ENCODE peak calls at places on chromosomes 3 and 15, in ten cellular contexts. One of them, this sample, is unnamed.

GRCh38 chr15:60751985-60752952 is 273.3 kb upstream of the ICE2 start:
- DNase-seq in tibial artery: peak; percentile 58
- DNase-seq in breast epithelium: peak; percentile 22
- DNase-seq in left lung: no peak
- DNase-seq in left ventricle myocardium inferior: peak; percentile 47
- DNase-seq in right lobe of liver: peak; percentile 87
- DNase-seq in suprapubic skin: no peak
- DNase-seq in H1: no peak
- DNase-seq in A549: no peak
- DNase-seq in endodermal cell: no peak
- DNase-seq in this sample: peak; percentile 90

GRCh38 chr3:20125912-20126311 is 60.1 kb downstream of the SGO1 start:
- DNase-seq in endodermal cell: no peak
- DNase-seq in suprapubic skin: no peak
- DNase-seq in breast epithelium: no peak
- DNase-seq in right lobe of liver: no peak
- DNase-seq in A549: no peak
- DNase-seq in H1: no peak
- DNase-seq in left lung: no peak
- DNase-seq in left ventricle myocardium inferior: no peak
- DNase-seq in tibial artery: peak; percentile 22
- DNase-seq in this sample: no peak

GRCh38 chr3:32544894-32545293 is 25.8 kb downstream of the DYNC1LI1 start:
- DNase-seq in A549: no peak
- DNase-seq in left ventricle myocardium inferior: no peak
- DNase-seq in right lobe of liver: no peak
- DNase-seq in H1: no peak
- DNase-seq in suprapubic skin: no peak
- DNase-seq in tibial artery: no peak
- DNase-seq in breast epithelium: no peak
- DNase-seq in left lung: no peak
- DNase-seq in endodermal cell: no peak
- DNase-seq in this sample: peak; percentile 26

GRCh38 chr3:5002871-5003247 is 23.6 kb downstream of the BHLHE40 start:
- DNase-seq in breast epithelium: no peak
- DNase-seq in left ventricle myocardium inferior: no peak
- DNase-seq in H1: no peak
- DNase-seq in endodermal cell: no peak
- DNase-seq in A549: no peak
- DNase-seq in suprapubic skin: no peak
- DNase-seq in tibial artery: no peak
- DNase-seq in left lung: no peak
- DNase-seq in right lobe of liver: no peak
- DNase-seq in this sample: no peak

GRCh38 chr3:15755780-15756179 is 42.0 kb downstream of the ANKRD28 start:
- DNase-seq in A549: no peak
- DNase-seq in right lobe of liver: no peak
- DNase-seq in tibial artery: no peak
- DNase-seq in left lung: no peak
- DNase-seq in breast epithelium: no peak
- DNase-seq in suprapubic skin: no peak
- DNase-seq in left ventricle myocardium inferior: no peak
- DNase-seq in endodermal cell: no peak
- DNase-seq in H1: no peak
- DNase-seq in this sample: no peak

GRCh38 chr15:47801522-47801921 is 84.2 kb downstream of the SEMA6D start:
- DNase-seq in tibial artery: no peak
- DNase-seq in left ventricle myocardium inferior: no peak
- DNase-seq in H1: no peak
- DNase-seq in suprapubic skin: peak; percentile 61
- DNase-seq in A549: no peak
- DNase-seq in breast epithelium: peak; percentile 67
- DNase-seq in left lung: no peak
- DNase-seq in right lobe of liver: no peak
- DNase-seq in endodermal cell: no peak
- DNase-seq in this sample: no peak

GRCh38 chr3:141379250-141379872 is 11.1 kb downstream of the ZBTB38 start:
- DNase-seq in right lobe of liver: no peak
- DNase-seq in A549: no peak
- DNase-seq in left lung: no peak
- DNase-seq in tibial artery: no peak
- DNase-seq in left ventricle myocardium inferior: no peak
- DNase-seq in H1: no peak
- DNase-seq in breast epithelium: no peak
- DNase-seq in endodermal cell: no peak
- DNase-seq in suprapubic skin: no peak
- DNase-seq in this sample: no peak

GRCh38 chr15:70870066-70870465 is 16.1 kb upstream of the LARP6 start:
- DNase-seq in endodermal cell: no peak
- DNase-seq in right lobe of liver: no peak
- DNase-seq in breast epithelium: no peak
- DNase-seq in left ventricle myocardium inferior: no peak
- DNase-seq in left lung: no peak
- DNase-seq in tibial artery: no peak
- DNase-seq in suprapubic skin: no peak
- DNase-seq in H1: no peak
- DNase-seq in A549: no peak
- DNase-seq in this sample: no peak

GRCh38 chr3:73497646-73498406 is 126.9 kb downstream of the PDZRN3 start:
- DNase-seq in suprapubic skin: no peak
- DNase-seq in right lobe of liver: no peak
- DNase-seq in tibial artery: no peak
- DNase-seq in A549: no peak
- DNase-seq in H1: no peak
- DNase-seq in left ventricle myocardium inferior: no peak
- DNase-seq in left lung: no peak
- DNase-seq in breast epithelium: no peak
- DNase-seq in endodermal cell: no peak
- DNase-seq in this sample: no peak

GRCh38 chr3:122690096-122690495 is 9.5 kb downstream of the PARP14 start:
- DNase-seq in H1: no peak
- DNase-seq in left ventricle myocardium inferior: no peak
- DNase-seq in A549: no peak
- DNase-seq in right lobe of liver: no peak
- DNase-seq in left lung: no peak
- DNase-seq in breast epithelium: no peak
- DNase-seq in endodermal cell: no peak
- DNase-seq in suprapubic skin: no peak
- DNase-seq in tibial artery: no peak
- DNase-seq in this sample: no peak

GRCh38 chr3:81581966-81582599 is 179.4 kb downstream of the GBE1 start:
- DNase-seq in endodermal cell: peak; percentile 63
- DNase-seq in H1: no peak
- DNase-seq in left lung: no peak
- DNase-seq in suprapubic skin: no peak
- DNase-seq in breast epithelium: no peak
- DNase-seq in left ventricle myocardium inferior: no peak
- DNase-seq in tibial artery: no peak
- DNase-seq in A549: no peak
- DNase-seq in right lobe of liver: peak; percentile 45
- DNase-seq in this sample: peak; percentile 34

GRCh38 chr15:67670647-67671305 is 128.3 kb downstream of the MAP2K5 start:
- DNase-seq in A549: no peak
- DNase-seq in H1: no peak
- DNase-seq in left lung: no peak
- DNase-seq in endodermal cell: no peak
- DNase-seq in right lobe of liver: no peak
- DNase-seq in breast epithelium: no peak
- DNase-seq in tibial artery: no peak
- DNase-seq in left ventricle myocardium inferior: no peak
- DNase-seq in suprapubic skin: no peak
- DNase-seq in this sample: no peak

GRCh38 chr3:14884665-14885064 is 62.7 kb upstream of the NR2C2 start:
- DNase-seq in A549: no peak
- DNase-seq in H1: no peak
- DNase-seq in breast epithelium: no peak
- DNase-seq in left ventricle myocardium inferior: no peak
- DNase-seq in left lung: no peak
- DNase-seq in tibial artery: no peak
- DNase-seq in right lobe of liver: no peak
- DNase-seq in suprapubic skin: no peak
- DNase-seq in endodermal cell: no peak
- DNase-seq in this sample: no peak

GRCh38 chr3:65950340-65951326 is 88.1 kb downstream of the MAGI1 start:
- DNase-seq in right lobe of liver: no peak
- DNase-seq in A549: no peak
- DNase-seq in endodermal cell: peak; percentile 79
- DNase-seq in tibial artery: no peak
- DNase-seq in breast epithelium: no peak
- DNase-seq in left lung: no peak
- DNase-seq in H1: no peak
- DNase-seq in suprapubic skin: no peak
- DNase-seq in left ventricle myocardium inferior: no peak
- DNase-seq in this sample: peak; percentile 50

GRCh38 chr3:58034738-58035511 is 26.7 kb downstream of the FLNB start:
- DNase-seq in H1: no peak
- DNase-seq in left lung: no peak
- DNase-seq in tibial artery: no peak
- DNase-seq in A549: no peak
- DNase-seq in right lobe of liver: no peak
- DNase-seq in endodermal cell: peak; percentile 83
- DNase-seq in suprapubic skin: no peak
- DNase-seq in breast epithelium: no peak
- DNase-seq in left ventricle myocardium inferior: no peak
- DNase-seq in this sample: no peak

GRCh38 chr3:58036287-58037032 is 28.2 kb downstream of the FLNB start:
- DNase-seq in right lobe of liver: no peak
- DNase-seq in left lung: no peak
- DNase-seq in left ventricle myocardium inferior: no peak
- DNase-seq in endodermal cell: no peak
- DNase-seq in H1: no peak
- DNase-seq in A549: no peak
- DNase-seq in suprapubic skin: no peak
- DNase-seq in tibial artery: no peak
- DNase-seq in breast epithelium: no peak
- DNase-seq in this sample: no peak

GRCh38 chr3:58038675-58039302 is 30.6 kb downstream of the FLNB start:
- DNase-seq in left ventricle myocardium inferior: no peak
- DNase-seq in H1: no peak
- DNase-seq in left lung: no peak
- DNase-seq in breast epithelium: no peak
- DNase-seq in tibial artery: no peak
- DNase-seq in A549: no peak
- DNase-seq in suprapubic skin: no peak
- DNase-seq in right lobe of liver: no peak
- DNase-seq in endodermal cell: no peak
- DNase-seq in this sample: no peak

GRCh38 chr3:58037141-58037910 is 29.1 kb downstream of the FLNB start:
- DNase-seq in endodermal cell: no peak
- DNase-seq in left lung: no peak
- DNase-seq in A549: no peak
- DNase-seq in suprapubic skin: no peak
- DNase-seq in tibial artery: no peak
- DNase-seq in left ventricle myocardium inferior: no peak
- DNase-seq in breast epithelium: no peak
- DNase-seq in right lobe of liver: no peak
- DNase-seq in H1: no peak
- DNase-seq in this sample: no peak

DNA sequence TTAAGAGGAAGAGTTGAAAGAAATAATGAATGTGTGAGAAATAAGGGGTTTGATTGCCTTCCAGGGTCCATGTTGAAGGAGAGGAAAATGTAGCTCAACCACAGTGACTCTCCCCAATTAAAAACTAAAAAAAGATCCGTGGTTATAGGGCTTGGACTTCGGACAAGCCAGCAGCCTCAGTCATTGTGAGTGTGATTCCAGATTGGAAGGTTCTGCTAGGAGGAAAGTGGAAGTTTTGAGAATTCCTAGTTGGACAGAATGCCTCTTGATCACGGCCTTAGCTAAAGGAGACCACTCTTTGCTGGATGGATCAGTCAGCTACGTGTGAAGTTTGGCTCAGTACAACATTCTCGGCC is 27.3 kb downstream of the FLNB start:
- DNase-seq in breast epithelium: no peak
- DNase-seq in A549: no peak
- DNase-seq in suprapubic skin: no peak
- DNase-seq in left lung: no peak
- DNase-seq in endodermal cell: no peak
- DNase-seq in right lobe of liver: no peak
- DNase-seq in left ventricle myocardium inferior: no peak
- DNase-seq in tibial artery: no peak
- DNase-seq in H1: no peak
- DNase-seq in this sample: no peak
- H3K4me1 ChIP-seq in breast epithelium: peaks cover 6% of the 10 kb centered on the region
- H3K4me1 ChIP-seq in A549: peaks cover 93% of the 10 kb centered on the region
- H3K4me1 ChIP-seq in suprapubic skin: peaks cover 37% of the 10 kb centered on the region
- H3K4me1 ChIP-seq in left lung: peaks cover 5% of the 10 kb centered on the region
- H3K4me1 ChIP-seq in endodermal cell: peaks cover 29% of the 10 kb centered on the region
- H3K4me1 ChIP-seq in right lobe of liver: peaks cover 33% of the 10 kb centered on the region
- H3K4me1 ChIP-seq in left ventricle myocardium inferior: peaks cover 42% of the 10 kb centered on the region
- H3K4me1 ChIP-seq in tibial artery: peaks cover 52% of the 10 kb centered on the region
- H3K4me1 ChIP-seq in H1: peaks cover 36% of the 10 kb centered on the region
- H3K4me1 ChIP-seq in this sample: peaks cover 4% of the 10 kb centered on the region

GRCh38 chr3:57911588-57911987 is 96.6 kb upstream of the FLNB start:
- DNase-seq in breast epithelium: no peak
- DNase-seq in right lobe of liver: no peak
- DNase-seq in endodermal cell: no peak
- DNase-seq in tibial artery: no peak
- DNase-seq in left ventricle myocardium inferior: no peak
- DNase-seq in left lung: no peak
- DNase-seq in suprapubic skin: no peak
- DNase-seq in A549: no peak
- DNase-seq in H1: no peak
- DNase-seq in this sample: no peak
- TF ChIP-seq CTCF in breast epithelium: no peak
- TF ChIP-seq CTCF in right lobe of liver: no peak
- TF ChIP-seq CTCF in endodermal cell: no peak
- TF ChIP-seq CTCF in tibial artery: no peak
- TF ChIP-seq CTCF in left ventricle myocardium inferior: no peak
- TF ChIP-seq CTCF in left lung: no peak
- TF ChIP-seq CTCF in suprapubic skin: no peak
- TF ChIP-seq CTCF in A549: no peak
- TF ChIP-seq CTCF in H1: no peak
- TF ChIP-seq CTCF in this sample: no peak

GRCh38 chr3:190319660-190320059 is 2.6 kb downstream of the CLDN1 start:
- DNase-seq in left lung: no peak
- DNase-seq in H1: no peak
- DNase-seq in endodermal cell: no peak
- DNase-seq in A549: no peak
- DNase-seq in breast epithelium: no peak
- DNase-seq in right lobe of liver: no peak
- DNase-seq in left ventricle myocardium inferior: no peak
- DNase-seq in tibial artery: no peak
- DNase-seq in suprapubic skin: no peak
- DNase-seq in this sample: no peak
- H3K4me3 ChIP-seq in left lung: peak overlapping the region; percentile 53
- H3K4me3 ChIP-seq in H1: no peak overlapping the region
- H3K4me3 ChIP-seq in endodermal cell: peak overlapping the region; percentile 87
- H3K4me3 ChIP-seq in A549: peak overlapping the region; percentile 81
- H3K4me3 ChIP-seq in breast epithelium: no peak overlapping the region
- H3K4me3 ChIP-seq in right lobe of liver: peak overlapping the region; percentile 83
- H3K4me3 ChIP-seq in left ventricle myocardium inferior: no peak overlapping the region
- H3K4me3 ChIP-seq in tibial artery: no peak overlapping the region
- H3K4me3 ChIP-seq in suprapubic skin: peak overlapping the region; percentile 70
- H3K4me3 ChIP-seq in this sample: no peak overlapping the region

DNA sequence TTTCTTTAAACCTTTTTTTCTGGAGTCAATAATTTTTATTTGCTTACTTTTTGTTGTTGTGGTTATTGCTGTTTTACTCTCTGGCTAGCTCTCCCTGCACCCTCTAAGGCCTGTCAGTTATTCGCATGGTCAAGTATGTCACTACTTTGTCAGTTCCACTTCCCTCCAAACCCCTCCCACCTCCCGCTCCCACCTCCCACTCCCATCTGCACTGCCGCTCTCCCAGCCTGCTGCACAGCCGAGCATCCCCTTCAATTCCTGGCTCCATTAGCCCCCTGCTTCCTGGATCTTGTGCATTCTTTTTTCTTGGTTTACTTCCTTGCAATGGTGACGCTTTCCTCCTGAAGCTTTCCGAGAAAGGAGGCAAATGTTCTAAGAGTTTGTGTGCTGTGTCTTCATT is 218.0 kb downstream of the XXYLT1 start:
- DNase-seq in left lung: no peak
- DNase-seq in A549: no peak
- DNase-seq in right lobe of liver: no peak
- DNase-seq in suprapubic skin: no peak
- DNase-seq in H1: no peak
- DNase-seq in endodermal cell: peak; percentile 60
- DNase-seq in breast epithelium: no peak
- DNase-seq in left ventricle myocardium inferior: no peak
- DNase-seq in tibial artery: no peak
- DNase-seq in this sample: no peak
- H3K4me1 ChIP-seq in left lung: no peaks in the 10 kb centered on the region
- H3K4me1 ChIP-seq in A549: no peaks in the 10 kb centered on the region
- H3K4me1 ChIP-seq in right lobe of liver: no peaks in the 10 kb centered on the region
- H3K4me1 ChIP-seq in suprapubic skin: no peaks in the 10 kb centered on the region
- H3K4me1 ChIP-seq in H1: no peaks in the 10 kb centered on the region
- H3K4me1 ChIP-seq in endodermal cell: no peaks in the 10 kb centered on the region
- H3K4me1 ChIP-seq in breast epithelium: no peaks in the 10 kb centered on the region
- H3K4me1 ChIP-seq in left ventricle myocardium inferior: peaks cover 6% of the 10 kb centered on the region
- H3K4me1 ChIP-seq in tibial artery: no peaks in the 10 kb centered on the region
- H3K4me1 ChIP-seq in this sample: no peaks in the 10 kb centered on the region